ENCODE peak calls at places on chromosome 9, in four cellular contexts. S is mesendoderm, W is iPS DF 6.9, L is breast epithelium. Q is an unnamed sample.

GRCh38 chr9:133074111-133074651 is 12.4 kb downstream of the CEL start:
- DNase-seq in L (no peak), W (no peak), S (no peak), Q (peak; percentile 69)

GRCh38 chr9:127874301-127875216 is 2.9 kb downstream of the AK1 start:
- DNase-seq in S (no peak), W (no peak), L (no peak), Q (no peak)

GRCh38 chr9:35930521-35930920 is 21.2 kb downstream of the SPAAR start:
- DNase-seq in S (no peak), W (no peak), L (no peak), Q (no peak)

GRCh38 chr9:134390537-134390936 is 64.3 kb downstream of the RXRA start:
- DNase-seq in L (no peak), W (no peak), S (no peak), Q (no peak)

GRCh38 chr9:131333771-131334567 is 44.4 kb downstream of the PLPP7 start:
- DNase-seq in L (no peak), W (no peak), S (no peak), Q (peak; percentile 47)

GRCh38 chr9:96219615-96220257 is 82.2 kb downstream of the HSD17B3 start:
- DNase-seq in L (no peak), W (peak; percentile 5), S (peak; percentile 62), Q (peak; percentile 77)

GRCh38 chr9:36995927-36996471 is 38.1 kb downstream of the PAX5 start:
- DNase-seq in W (peak; percentile 63), L (no peak), S (peak; percentile 89), Q (peak; percentile 53)

GRCh38 chr9:104923740-104924139 is 4.2 kb downstream of the ABCA1 start:
- DNase-seq in L (no peak), S (no peak), W (no peak), Q (no peak)

GRCh38 chr9:37496020-37496419 is 10.3 kb downstream of the POLR1E start:
- DNase-seq in L (no peak), S (no peak), W (no peak), Q (no peak)

GRCh38 chr9:124764774-124765438 is 6.2 kb downstream of the NR6A1 start:
- DNase-seq in S (peak; percentile 59), L (no peak), W (no peak), Q (no peak)

GRCh38 chr9:88990721-88991065 is 575 bp upstream of the S1PR3 start:
- DNase-seq in S (peak; percentile 79), W (no peak), L (no peak), Q (no peak)

GRCh38 chr9:36924071-36924470 is 110.0 kb downstream of the PAX5 start:
- DNase-seq in S (peak; percentile 70), L (no peak), W (no peak), Q (no peak)

GRCh38 chr9:113990975-113991471 is 87.1 kb downstream of the AMBP start:
- DNase-seq in L (no peak), W (no peak), S (no peak), Q (no peak)

GRCh38 chr9:75265525-75265972 is 177.2 kb downstream of the OSTF1 start:
- DNase-seq in L (no peak), W (peak; percentile 22), S (peak; percentile 63), Q (peak; percentile 23)

GRCh38 chr9:131048820-131049219 is 39.8 kb downstream of the LAMC3 start:
- DNase-seq in S (no peak), W (no peak), L (no peak), Q (no peak)

GRCh38 chr9:80410106-80410505 is 838.3 kb downstream of the TLE4 start:
- DNase-seq in S (peak; percentile 72), W (peak; percentile 72), L (no peak), Q (no peak)

GRCh38 chr9:83198336-83198735 is 135.4 kb upstream of the RASEF start:
- DNase-seq in S (no peak), W (no peak), L (no peak), Q (no peak)

GRCh38 chr9:107711528-107711927 is 222.0 kb upstream of the KLF4 start:
- DNase-seq in W (no peak), S (no peak), L (no peak), Q (no peak)

GRCh38 chr9:125133403-125134316 is 9.7 kb downstream of the SCAI start:
- DNase-seq in W (no peak), S (no peak), L (no peak), Q (no peak)

GRCh38 chr9:89621676-89622075 is 16.9 kb downstream of the GADD45G start:
- DNase-seq in S (no peak), W (no peak), L (no peak), Q (peak; percentile 14)

GRCh38 chr9:21902112-21902511 is 92.1 kb downstream of the CDKN2A start:
- DNase-seq in S (no peak), W (no peak), L (no peak), Q (no peak)

GRCh38 chr9:97307500-97308163 is at the start of gene CCDC180:
- DNase-seq in S (no peak), L (no peak), W (no peak), Q (no peak)

GRCh38 chr9:20225841-20226240 is 396.5 kb downstream of the MLLT3 start:
- DNase-seq in L (no peak), S (no peak), W (no peak), Q (no peak)

GRCh38 chr9:104276709-104277245 is 182.7 kb downstream of the SMC2 start:
- DNase-seq in S (no peak), W (no peak), L (no peak), Q (no peak)

GRCh38 chr9:14214065-14214684 is 99.8 kb downstream of the NFIB start:
- DNase-seq in L (no peak), W (no peak), S (no peak), Q (no peak)

GRCh38 chr9:89444212-89444611 is 53.7 kb downstream of the SEMA4D start:
- DNase-seq in S (no peak), L (no peak), W (no peak), Q (no peak)

GRCh38 chr9:110446171-110446570 is 108.5 kb upstream of the TXNDC8 start:
- DNase-seq in S (peak; percentile 16), L (no peak), W (no peak), Q (no peak)

GRCh38 chr9:76999261-76999660 is 20.2 kb upstream of the FOXB2 start:
- DNase-seq in S (no peak), L (no peak), W (no peak), Q (no peak)

GRCh38 chr9:20041717-20042116 is 252.9 kb upstream of the SLC24A2 start:
- DNase-seq in W (no peak), L (no peak), S (peak; percentile 17), Q (no peak)

GRCh38 chr9:91712811-91713210 is 237.2 kb downstream of the ROR2 start:
- DNase-seq in L (no peak), S (no peak), W (no peak), Q (no peak)

GRCh38 chr9:94156549-94157407 is 72.5 kb downstream of the PTPDC1 start:
- DNase-seq in L (peak; percentile 87), W (no peak), S (no peak), Q (peak; percentile 56)

GRCh38 chr9:112050544-112051475 is 124.3 kb downstream of the SUSD1 start:
- DNase-seq in L (no peak), W (no peak), S (no peak), Q (no peak)

GRCh38 chr9:112051812-112052211 is 123.3 kb downstream of the SUSD1 start:
- DNase-seq in L (no peak), W (no peak), S (no peak), Q (no peak)

GRCh38 chr9:112048924-112049785 is 125.9 kb downstream of the SUSD1 start:
- DNase-seq in W (no peak), L (no peak), S (no peak), Q (no peak)

GRCh38 chr9:112047538-112048066 is 127.5 kb downstream of the SUSD1 start:
- DNase-seq in L (no peak), S (no peak), W (no peak), Q (no peak)

DNA sequence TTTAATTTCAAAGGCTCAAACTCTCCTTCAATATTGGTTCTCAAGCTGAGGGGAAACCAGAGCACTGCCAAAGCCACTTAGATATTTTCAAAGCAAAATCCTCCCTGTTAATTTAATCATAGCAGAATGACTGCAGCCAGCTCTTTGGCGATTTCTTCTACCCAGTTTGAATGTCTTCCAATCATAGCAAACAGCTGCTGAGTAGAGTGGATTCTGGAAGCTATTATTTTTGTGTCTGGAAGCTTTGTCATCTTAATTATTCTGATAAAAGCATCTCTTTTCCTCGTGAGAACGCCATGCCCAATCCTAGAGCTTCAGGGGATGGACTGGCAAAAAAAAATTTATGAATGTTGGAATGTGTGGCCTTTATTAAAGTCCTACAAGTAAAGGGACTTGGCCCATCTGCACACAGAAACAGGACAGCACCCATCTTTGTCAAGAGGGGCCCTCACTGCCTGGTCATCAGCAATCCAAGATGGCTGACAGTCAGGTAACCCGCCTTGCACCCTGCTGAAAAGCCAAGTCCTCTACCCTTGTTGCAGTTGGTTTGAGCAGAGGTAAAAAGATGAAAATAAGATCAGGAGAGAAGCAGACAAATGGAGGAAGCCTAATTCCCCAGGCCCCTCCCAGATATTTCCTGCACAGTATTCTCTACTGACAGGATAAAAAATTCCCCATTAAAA is 125.1 kb downstream of the SUSD1 start:
- DNase-seq in W (no peak), S (no peak), L (no peak), Q (no peak)
- H3K4me1 ChIP-seq in W (no peaks in the 10 kb centered on the region), S (no peaks in the 10 kb centered on the region), L (peaks cover 9% of the 10 kb centered on the region), Q (peaks cover 11% of the 10 kb centered on the region)

GRCh38 chr9:121786998-121787422 is 135.6 kb downstream of the DAB2IP start:
- DNase-seq in S (no peak), W (no peak), L (no peak), Q (no peak)
- H3K4me3 ChIP-seq in S (no peak overlapping the region), W (no peak overlapping the region), L (no peak overlapping the region), Q (no peak overlapping the region)

GRCh38 chr9:136206602-136207333 is 1.8 kb upstream of the LHX3 start:
- DNase-seq in W (no peak), S (no peak), L (no peak), Q (no peak)
- H3K27ac ChIP-seq in W (no peak overlapping the region), S (no peak overlapping the region), L (no peak overlapping the region), Q (no peak overlapping the region)

GRCh38 chr9:130042931-130043653 is at the start of gene FNBP1:
- DNase-seq in L (peak; percentile 74), W (peak; percentile 43), S (peak; percentile 92), Q (peak; percentile 78)

GRCh38 chr9:130039504-130040147 is 3.4 kb downstream of the FNBP1 start:
- DNase-seq in S (no peak), L (no peak), W (no peak), Q (no peak)

GRCh38 chr9:130041648-130042405 is 1.2 kb downstream of the FNBP1 start:
- DNase-seq in L (no peak), W (no peak), S (peak; percentile 37), Q (peak; percentile 61)

GRCh38 chr9:130042406-130042930 is 521 bp downstream of the FNBP1 start:
- DNase-seq in L (no peak), W (no peak), S (no peak), Q (peak; percentile 15)

DNA sequence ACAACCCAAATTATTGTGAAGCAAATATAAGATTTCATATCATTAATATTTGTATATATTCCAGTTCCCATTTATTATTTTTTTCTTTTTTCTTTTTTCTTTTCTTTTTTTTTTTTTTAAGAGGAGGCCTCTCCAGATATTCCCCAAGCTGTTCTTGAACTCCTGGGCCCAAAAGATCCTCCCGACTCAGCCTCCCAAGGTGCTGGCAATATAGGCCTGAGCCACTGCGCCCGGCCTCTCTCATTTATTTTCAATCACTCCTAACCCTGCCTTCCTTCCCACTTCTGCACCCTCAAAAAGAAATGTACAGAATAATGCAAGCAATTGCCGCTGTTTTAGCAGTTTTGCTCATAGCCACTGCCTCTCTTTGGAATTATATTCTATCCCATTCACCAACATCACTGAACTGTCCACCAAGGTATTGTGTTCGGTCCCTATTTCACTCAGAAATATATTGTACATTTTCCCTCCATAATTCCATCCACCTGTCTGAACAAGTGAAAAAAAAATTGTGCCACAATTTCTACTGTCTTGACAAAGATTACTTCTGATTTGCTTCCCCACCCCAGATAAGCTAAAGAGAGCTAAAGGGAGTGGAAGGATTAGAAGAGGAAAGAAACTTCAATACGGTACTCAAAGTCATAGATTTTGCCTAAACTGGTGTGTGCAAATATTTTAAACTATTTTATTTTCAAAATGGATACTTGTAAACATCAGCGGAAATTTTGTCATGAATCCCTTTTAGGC is 1.9 kb downstream of the FNBP1 start:
- DNase-seq in S (no peak), L (no peak), W (no peak), Q (no peak)
- H3K4me1 ChIP-seq in S (peaks cover 2% of the 10 kb centered on the region), L (no peaks in the 10 kb centered on the region), W (peaks cover 3% of the 10 kb centered on the region), Q (peaks cover 4% of the 10 kb centered on the region)

Q was measured in pancreas.